ENCODE peak calls at places on chromosomes 11 and 22, in nine cellular contexts. Z, I, A, W, B, G, M, Q and K are unnamed samples.

GRCh38 chr22:16824718-16825687 is at the start of gene XKR3:
- DNase-seq in G (no peak), Q (no peak), Z (peak; percentile 2), I (no peak), A (no peak), M (peak; percentile 74), W (no peak), B (no peak), K (peak; percentile 31)

GRCh38 chr11:64251986-64252837 is 882 bp downstream of the PLCB3 start:
- DNase-seq in B (no peak), Q (peak; percentile 34), I (no peak), W (no peak), A (no peak), G (no peak), M (no peak), Z (peak; percentile 49), K (peak; percentile 50)

GRCh38 chr22:39184586-39185577 is 32.4 kb upstream of the CBX7 start:
- DNase-seq in A (no peak), Z (no peak), G (no peak), W (no peak), Q (peak; percentile 86), I (no peak), B (no peak), M (no peak), K (no peak)

GRCh38 chr11:134360050-134360835 is 28.5 kb downstream of the GLB1L2 start:
- DNase-seq in Q (peak; percentile 75), Z (peak; percentile 38), B (peak; percentile 77), M (peak; percentile 55), A (no peak), W (peak; percentile 29), I (peak; percentile 44), G (peak; percentile 50), K (peak; percentile 27)

GRCh38 chr22:41582694-41583093 is 6.9 kb downstream of the PMM1 start:
- DNase-seq in Z (no peak), I (no peak), Q (no peak), A (no peak), B (no peak), W (no peak), M (no peak), G (no peak), K (no peak)

GRCh38 chr11:95487391-95487790 is 256.4 kb upstream of the SESN3 start:
- DNase-seq in I (no peak), M (no peak), W (no peak), B (peak; percentile 10), G (no peak), A (no peak), Z (no peak), Q (no peak), K (no peak)

GRCh38 chr11:131850507-131850906 is 480.1 kb downstream of the NTM start:
- DNase-seq in G (no peak), Z (no peak), M (no peak), B (no peak), Q (no peak), W (no peak), I (no peak), A (no peak), K (no peak)

GRCh38 chr22:35301370-35301874 is 1.7 kb downstream of the TOM1 start:
- DNase-seq in A (no peak), M (peak; percentile 99), G (no peak), B (no peak), Q (no peak), W (peak; percentile 66), Z (peak; percentile 99), I (no peak), K (peak; percentile 83)

GRCh38 chr11:102197759-102198158 is 87.5 kb downstream of the YAP1 start:
- DNase-seq in I (no peak), Q (no peak), A (no peak), M (no peak), G (no peak), W (no peak), B (no peak), Z (no peak), K (no peak)

GRCh38 chr11:126602349-126602940 is 247.0 kb downstream of the ST3GAL4 start:
- DNase-seq in Q (no peak), B (no peak), W (no peak), I (no peak), M (no peak), A (no peak), G (no peak), Z (no peak), K (no peak)

GRCh38 chr11:106950067-106950491 is 68.2 kb downstream of the GUCY1A2 start:
- DNase-seq in G (no peak), A (no peak), B (no peak), M (no peak), I (no peak), Q (no peak), W (no peak), Z (no peak), K (peak; percentile 4)

GRCh38 chr22:30869996-30870395 is 98.6 kb downstream of the MORC2 start:
- DNase-seq in B (no peak), I (no peak), Q (no peak), M (no peak), G (no peak), A (no peak), W (no peak), Z (no peak), K (no peak)

GRCh38 chr11:78576549-78577097 is 2.0 kb upstream of the NARS2 start:
- DNase-seq in B (no peak), Q (no peak), A (no peak), G (no peak), W (no peak), I (no peak), M (no peak), Z (no peak), K (no peak)

GRCh38 chr22:44360686-44361381 is 48.1 kb upstream of the SHISAL1 start:
- DNase-seq in B (no peak), W (peak; percentile 67), A (peak; percentile 53), Q (peak; percentile 34), Z (peak; percentile 94), M (peak; percentile 64), G (no peak), I (no peak), K (peak; percentile 95)

GRCh38 chr11:926341-926916 is 759 bp downstream of the AP2A2 start:
- DNase-seq in I (no peak), B (no peak), M (peak; percentile 72), Q (peak; percentile 81), Z (peak; percentile 90), A (no peak), G (no peak), W (no peak), K (peak; percentile 86)

GRCh38 chr22:49107961-49108530 is 719.6 kb downstream of the BRD1 start:
- DNase-seq in Z (no peak), G (no peak), B (no peak), A (no peak), W (no peak), Q (no peak), I (no peak), M (no peak), K (no peak)